ENCODE peak calls at places on chromosomes 3 and 15, in five cellular contexts. One of them, this sample, is unnamed.

GRCh38 chr3:192869131-192870027 is 48.3 kb downstream of the MB21D2 start:
- DNase-seq in IMR-90: peak
- DNase-seq in stimulated activated naive CD8-positive, alpha-beta T cell treated with anti-CD3 and anti-CD28 coated beads, Interleukin-15, amount 100 ng/mL, for 72 hours: no peak
- DNase-seq in HepG2: no peak
- DNase-seq in thoracic aorta: peak
- DNase-seq in this sample: no peak

GRCh38 chr3:109081746-109082510 is 36.0 kb downstream of the MORC1 start:
- DNase-seq in IMR-90: peak
- DNase-seq in stimulated activated naive CD8-positive, alpha-beta T cell treated with anti-CD3 and anti-CD28 coated beads, Interleukin-15, amount 100 ng/mL, for 72 hours: peak
- DNase-seq in HepG2: peak
- DNase-seq in thoracic aorta: no peak
- DNase-seq in this sample: no peak

GRCh38 chr15:58221591-58222241 is 83.5 kb downstream of the AQP9 start:
- DNase-seq in IMR-90: peak
- DNase-seq in stimulated activated naive CD8-positive, alpha-beta T cell treated with anti-CD3 and anti-CD28 coated beads, Interleukin-15, amount 100 ng/mL, for 72 hours: no peak
- DNase-seq in HepG2: peak
- DNase-seq in thoracic aorta: no peak
- DNase-seq in this sample: no peak

GRCh38 chr3:41173926-41174702 is 25.2 kb upstream of the CTNNB1 start:
- DNase-seq in IMR-90: no peak
- DNase-seq in stimulated activated naive CD8-positive, alpha-beta T cell treated with anti-CD3 and anti-CD28 coated beads, Interleukin-15, amount 100 ng/mL, for 72 hours: no peak
- DNase-seq in HepG2: no peak
- DNase-seq in thoracic aorta: no peak
- DNase-seq in this sample: no peak

GRCh38 chr15:29091666-29092065 is 178.0 kb downstream of the NSMCE3 start:
- DNase-seq in IMR-90: no peak
- DNase-seq in stimulated activated naive CD8-positive, alpha-beta T cell treated with anti-CD3 and anti-CD28 coated beads, Interleukin-15, amount 100 ng/mL, for 72 hours: no peak
- DNase-seq in HepG2: no peak
- DNase-seq in thoracic aorta: no peak
- DNase-seq in this sample: no peak

GRCh38 chr15:31869640-31870335 is 160.5 kb upstream of the CHRNA7 start:
- DNase-seq in IMR-90: no peak
- DNase-seq in stimulated activated naive CD8-positive, alpha-beta T cell treated with anti-CD3 and anti-CD28 coated beads, Interleukin-15, amount 100 ng/mL, for 72 hours: peak
- DNase-seq in HepG2: no peak
- DNase-seq in thoracic aorta: no peak
- DNase-seq in this sample: peak

GRCh38 chr15:52008698-52009434 is 10.2 kb upstream of the MAPK6 start:
- DNase-seq in IMR-90: no peak
- DNase-seq in stimulated activated naive CD8-positive, alpha-beta T cell treated with anti-CD3 and anti-CD28 coated beads, Interleukin-15, amount 100 ng/mL, for 72 hours: no peak
- DNase-seq in HepG2: peak
- DNase-seq in thoracic aorta: no peak
- DNase-seq in this sample: no peak

GRCh38 chr15:45023659-45024320 is 795 bp downstream of the SORD start:
- DNase-seq in IMR-90: peak
- DNase-seq in stimulated activated naive CD8-positive, alpha-beta T cell treated with anti-CD3 and anti-CD28 coated beads, Interleukin-15, amount 100 ng/mL, for 72 hours: no peak
- DNase-seq in HepG2: no peak
- DNase-seq in thoracic aorta: no peak
- DNase-seq in this sample: no peak

GRCh38 chr3:196528639-196529233 is 13.6 kb upstream of the SMCO1 start:
- DNase-seq in IMR-90: peak
- DNase-seq in stimulated activated naive CD8-positive, alpha-beta T cell treated with anti-CD3 and anti-CD28 coated beads, Interleukin-15, amount 100 ng/mL, for 72 hours: peak
- DNase-seq in HepG2: no peak
- DNase-seq in thoracic aorta: no peak
- DNase-seq in this sample: peak

GRCh38 chr3:183878071-183878470 is 6.6 kb downstream of the PARL start:
- DNase-seq in IMR-90: no peak
- DNase-seq in stimulated activated naive CD8-positive, alpha-beta T cell treated with anti-CD3 and anti-CD28 coated beads, Interleukin-15, amount 100 ng/mL, for 72 hours: no peak
- DNase-seq in HepG2: no peak
- DNase-seq in thoracic aorta: no peak
- DNase-seq in this sample: no peak

GRCh38 chr3:185527364-185527763 is 25.0 kb downstream of the LIPH start:
- DNase-seq in IMR-90: no peak
- DNase-seq in stimulated activated naive CD8-positive, alpha-beta T cell treated with anti-CD3 and anti-CD28 coated beads, Interleukin-15, amount 100 ng/mL, for 72 hours: no peak
- DNase-seq in HepG2: peak
- DNase-seq in thoracic aorta: no peak
- DNase-seq in this sample: no peak

GRCh38 chr3:53729618-53730017 is 116.6 kb downstream of the CHDH start:
- DNase-seq in IMR-90: no peak
- DNase-seq in stimulated activated naive CD8-positive, alpha-beta T cell treated with anti-CD3 and anti-CD28 coated beads, Interleukin-15, amount 100 ng/mL, for 72 hours: no peak
- DNase-seq in HepG2: peak
- DNase-seq in thoracic aorta: no peak
- DNase-seq in this sample: no peak

GRCh38 chr3:15064299-15064834 is 748 bp downstream of the MRPS25 start:
- DNase-seq in IMR-90: peak
- DNase-seq in stimulated activated naive CD8-positive, alpha-beta T cell treated with anti-CD3 and anti-CD28 coated beads, Interleukin-15, amount 100 ng/mL, for 72 hours: peak
- DNase-seq in HepG2: no peak
- DNase-seq in thoracic aorta: no peak
- DNase-seq in this sample: no peak